ENCODE peak calls at places on chromosome 19, in nine cellular contexts. R, P, K, H, D, O, S, Q and M are unnamed samples.

GRCh38 chr19:44845286-44845611 is 848 bp upstream of the NECTIN2 start:
- DNase-seq in D (peak; percentile 32), R (no peak), P (no peak), K (no peak), S (no peak), O (no peak), Q (peak; percentile 78), H (peak; percentile 43), M (no peak)

GRCh38 chr19:41957838-41958366 is 1.2 kb downstream of the RABAC1 start:
- DNase-seq in S (peak; percentile 87), P (peak; percentile 82), Q (peak; percentile 88), K (no peak), O (peak; percentile 72), R (peak; percentile 48), H (peak; percentile 67), D (no peak), M (peak; percentile 81)

GRCh38 chr19:16386619-16387240 is 62.1 kb downstream of the KLF2 start:
- DNase-seq in R (peak; percentile 33), H (peak; percentile 48), P (peak; percentile 61), K (no peak), S (no peak), O (peak; percentile 77), Q (peak; percentile 78), D (no peak), M (peak; percentile 50)

GRCh38 chr19:10142701-10143375 is 23.1 kb upstream of the EIF3G start:
- DNase-seq in Q (peak; percentile 83), P (no peak), R (no peak), O (no peak), S (no peak), H (no peak), D (no peak), K (no peak), M (no peak)

GRCh38 chr19:5309438-5310204 is 31.0 kb downstream of the PTPRS start:
- DNase-seq in R (no peak), Q (no peak), K (no peak), D (no peak), H (no peak), O (no peak), P (no peak), S (no peak), M (no peak)

GRCh38 chr19:51750381-51751124 is 1.1 kb downstream of the FPR1 start:
- DNase-seq in R (no peak), H (no peak), Q (no peak), D (no peak), O (no peak), K (no peak), S (no peak), P (no peak), M (no peak)

GRCh38 chr19:54388001-54388802 is 23.5 kb upstream of the LAIR1 start:
- DNase-seq in O (peak; percentile 34), H (peak; percentile 35), K (no peak), Q (peak; percentile 85), P (peak; percentile 24), S (peak; percentile 22), R (peak; percentile 26), D (no peak), M (no peak)

GRCh38 chr19:56071151-56071550 is 49.9 kb downstream of the ZNF787 start:
- DNase-seq in P (peak; percentile 23), S (no peak), R (no peak), Q (peak; percentile 34), D (no peak), K (no peak), H (no peak), O (no peak), M (no peak)

GRCh38 chr19:10431254-10431942 is 11.1 kb downstream of the PDE4A start:
- DNase-seq in S (peak; percentile 50), D (no peak), K (no peak), H (peak; percentile 50), Q (no peak), R (peak; percentile 32), O (no peak), P (no peak), M (peak; percentile 44)

GRCh38 chr19:8000298-8001038 is 5.0 kb downstream of the ELAVL1 start:
- DNase-seq in O (no peak), K (no peak), P (no peak), D (no peak), Q (no peak), H (no peak), S (no peak), R (no peak), M (no peak)

GRCh38 chr19:1183543-1184172 is 9.6 kb upstream of the SBNO2 start:
- DNase-seq in Q (peak; percentile 64), S (peak; percentile 69), P (no peak), R (no peak), O (no peak), H (no peak), D (no peak), K (no peak), M (peak; percentile 76)

GRCh38 chr19:48497728-48498575 is 13.7 kb downstream of the LMTK3 start:
- DNase-seq in R (no peak), O (no peak), P (no peak), H (no peak), K (no peak), D (no peak), S (no peak), Q (no peak), M (no peak)

GRCh38 chr19:48496959-48497727 is 14.5 kb downstream of the LMTK3 start:
- DNase-seq in P (no peak), H (no peak), Q (no peak), R (no peak), O (no peak), S (no peak), D (no peak), K (no peak), M (no peak)

GRCh38 chr19:48498576-48498879 is 13.1 kb downstream of the LMTK3 start:
- DNase-seq in R (no peak), H (no peak), O (no peak), Q (no peak), S (no peak), D (no peak), K (no peak), P (no peak), M (no peak)

GRCh38 chr19:48499352-48500090 is 12.1 kb downstream of the LMTK3 start:
- DNase-seq in Q (no peak), K (no peak), D (no peak), P (no peak), S (no peak), H (no peak), O (no peak), R (no peak), M (no peak)

GRCh38 chr19:48498922-48499321 is 12.7 kb downstream of the LMTK3 start:
- DNase-seq in D (no peak), K (no peak), S (no peak), O (no peak), H (no peak), Q (no peak), P (no peak), R (no peak), M (no peak)
- TF ChIP-seq CTCF in D (no peak), K (no peak), S (no peak), O (no peak), H (no peak), Q (no peak), P (peak; percentile 58), R (no peak), M (no peak)

GRCh38 chr19:4267101-4267900 is 11.8 kb upstream of the SHD start:
- DNase-seq in H (peak; percentile 60), K (no peak), P (peak; percentile 69), R (peak; percentile 42), Q (peak; percentile 85), S (peak; percentile 67), D (no peak), O (peak; percentile 74), M (peak; percentile 63)
- H3K36me3 ChIP-seq in H (peaks cover 76% of the 10 kb centered on the region), K (peaks cover 43% of the 10 kb centered on the region), P (peaks cover 21% of the 10 kb centered on the region), R (peaks cover 93% of the 10 kb centered on the region), Q (peaks cover 100% of the 10 kb centered on the region), S (no peaks in the 10 kb centered on the region), D (peaks cover 51% of the 10 kb centered on the region), O (no peaks in the 10 kb centered on the region), M (peaks cover 93% of the 10 kb centered on the region)

DNA sequence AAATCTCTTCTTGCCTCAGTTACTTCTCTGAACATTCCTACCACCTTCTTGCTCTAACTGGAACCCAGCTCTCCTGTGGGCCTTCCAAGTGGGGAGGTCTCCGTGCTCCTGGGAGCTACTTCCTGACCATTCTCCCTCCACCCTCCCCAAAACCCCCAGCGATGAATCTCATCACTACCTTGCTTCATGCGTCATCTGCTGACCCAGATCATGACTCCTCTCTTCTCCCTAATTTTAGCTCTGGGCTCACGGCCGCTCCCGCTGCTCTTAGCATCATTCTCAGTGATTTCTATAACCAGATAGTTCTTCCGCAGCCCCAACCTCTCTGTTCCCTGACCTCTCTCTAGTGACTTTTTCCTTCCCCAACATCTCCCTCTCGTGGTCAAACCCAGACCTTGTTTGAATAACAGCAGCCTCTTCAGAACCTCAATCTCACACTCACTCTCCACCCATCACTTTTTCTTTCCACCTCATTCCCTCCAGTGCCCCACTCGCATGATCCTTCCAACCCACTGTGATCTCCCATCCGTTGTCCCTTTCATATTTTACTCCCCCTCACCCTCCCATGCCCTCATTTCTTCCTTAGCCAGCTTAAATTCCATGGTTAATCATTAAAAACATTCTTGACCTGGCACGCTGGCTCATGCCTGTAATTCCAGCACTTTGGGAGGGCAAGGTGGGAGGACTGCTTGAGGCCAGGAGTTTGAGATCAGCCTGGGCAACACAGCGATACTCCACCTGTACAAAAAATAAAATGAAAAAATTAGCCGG is 21.8 kb downstream of the MRPS12 start:
- DNase-seq in H (no peak), O (peak; percentile 70), P (no peak), S (peak; percentile 52), K (no peak), Q (peak; percentile 18), D (no peak), R (no peak), M (peak; percentile 39)
- TF ChIP-seq CTCF in H (peak; percentile 30), O (peak; percentile 16), P (peak; percentile 1), S (no peak), K (no peak), Q (peak; percentile 39), D (no peak), R (peak; percentile 53), M (no peak)

GRCh38 chr19:33808399-33808798 is 11.7 kb downstream of the KCTD15 start:
- DNase-seq in R (no peak), H (peak; percentile 1), O (no peak), Q (no peak), D (no peak), P (no peak), S (no peak), K (no peak), M (no peak)

GRCh38 chr19:33811246-33811645 is 14.6 kb downstream of the KCTD15 start:
- DNase-seq in O (no peak), P (no peak), S (no peak), D (no peak), K (no peak), R (no peak), Q (peak; percentile 69), H (no peak), M (no peak)

GRCh38 chr19:33811736-33812387 is 15.2 kb downstream of the KCTD15 start:
- DNase-seq in O (no peak), H (no peak), Q (peak; percentile 47), S (no peak), D (no peak), K (no peak), P (no peak), R (no peak), M (no peak)

GRCh38 chr19:33810821-33811220 is 14.2 kb downstream of the KCTD15 start:
- DNase-seq in Q (peak; percentile 64), S (no peak), R (no peak), K (no peak), O (no peak), H (no peak), P (no peak), D (no peak), M (no peak)

DNA sequence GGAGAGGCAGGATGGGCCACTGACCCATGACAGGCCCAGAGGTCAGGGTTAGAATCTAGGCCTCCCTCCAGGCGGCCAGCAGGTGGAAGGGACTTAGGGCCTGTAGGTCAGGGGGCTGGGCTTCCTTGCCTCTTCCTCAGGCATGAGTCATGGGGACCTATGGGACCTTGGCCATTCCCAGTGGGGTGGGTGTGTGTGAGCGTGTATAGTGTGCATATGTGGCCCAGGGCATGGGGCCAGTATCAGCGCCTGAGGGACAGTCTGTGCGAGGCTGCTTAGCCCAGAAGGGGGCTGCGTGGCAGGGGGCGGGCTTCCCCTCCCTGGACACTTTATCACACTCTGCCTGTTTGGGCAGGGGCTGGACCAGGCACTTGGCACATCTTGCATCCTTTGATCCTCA is 13.3 kb downstream of the KCTD15 start:
- DNase-seq in S (no peak), R (no peak), Q (peak; percentile 68), K (no peak), P (no peak), H (no peak), O (no peak), D (no peak), M (no peak)
- H3K36me3 ChIP-seq in S (no peaks in the 10 kb centered on the region), R (peaks cover 52% of the 10 kb centered on the region), Q (peaks cover 65% of the 10 kb centered on the region), K (peaks cover 45% of the 10 kb centered on the region), P (peaks cover 80% of the 10 kb centered on the region), H (peaks cover 56% of the 10 kb centered on the region), O (no peaks in the 10 kb centered on the region), D (peaks cover 45% of the 10 kb centered on the region), M (peaks cover 33% of the 10 kb centered on the region)